ENCODE peak calls at places on chromosome 21, in five cellular contexts. P, G, Y, C and I are unnamed samples.

GRCh38 chr21:20875741-20876140 is 122.5 kb upstream of the NCAM2 start:
- DNase-seq in C (no peak), P (no peak), G (no peak), Y (no peak), I (no peak)

GRCh38 chr21:43938751-43939442 is 73.2 kb upstream of the TRAPPC10 start:
- DNase-seq in G (peak; percentile 80), Y (peak; percentile 83), P (peak; percentile 68), C (peak; percentile 59), I (peak; percentile 86)

GRCh38 chr21:18170829-18171228 is 73.8 kb upstream of the CHODL start:
- DNase-seq in Y (no peak), G (no peak), C (no peak), P (no peak), I (no peak)

GRCh38 chr21:36247316-36247715 is 72.7 kb upstream of the MORC3 start:
- DNase-seq in Y (no peak), P (no peak), G (no peak), C (peak; percentile 78), I (no peak)

GRCh38 chr21:38295997-38296764 is 39.4 kb downstream of the KCNJ15 start:
- DNase-seq in C (peak; percentile 31), Y (no peak), P (no peak), G (peak; percentile 51), I (no peak)

GRCh38 chr21:26652891-26653290 is 79.8 kb upstream of the CYYR1 start:
- DNase-seq in G (no peak), P (no peak), C (no peak), Y (no peak), I (no peak)

GRCh38 chr21:35470522-35470921 is 421.4 kb upstream of the RUNX1 start:
- DNase-seq in C (no peak), G (no peak), P (no peak), Y (no peak), I (no peak)

GRCh38 chr21:21183092-21183491 is 184.9 kb downstream of the NCAM2 start:
- DNase-seq in C (peak; percentile 17), G (no peak), Y (no peak), P (no peak), I (no peak)

GRCh38 chr21:16420086-16420724 is 690.4 kb downstream of the USP25 start:
- DNase-seq in G (peak; percentile 70), P (peak; percentile 32), C (peak; percentile 18), Y (peak; percentile 42), I (peak; percentile 76)

DNA sequence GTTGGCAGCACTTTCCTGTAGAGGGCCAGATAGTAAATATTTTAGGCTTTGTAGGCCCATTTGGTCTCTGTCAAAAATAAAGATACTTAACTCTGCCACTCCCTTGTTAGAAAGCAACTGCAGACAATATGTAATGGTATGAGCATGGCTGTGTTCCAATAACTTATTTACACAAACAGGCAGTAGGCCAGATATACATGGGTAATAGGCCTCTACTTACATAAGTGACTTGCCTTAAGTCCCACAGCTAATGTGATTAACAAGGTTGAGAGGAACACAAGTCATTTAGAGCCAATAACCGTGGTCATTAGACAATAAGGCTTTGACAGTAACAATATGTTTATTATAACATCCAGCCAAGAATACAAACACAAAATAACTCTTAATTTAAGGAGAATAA is 17.4 kb downstream of the CCT8 start:
- DNase-seq in C (peak; percentile 20), P (peak; percentile 4), G (no peak), Y (no peak), I (no peak)
- H3K27ac ChIP-seq in C (no peak overlapping the region), P (no peak overlapping the region), G (no peak overlapping the region), Y (no peak overlapping the region), I (no peak overlapping the region)

DNA sequence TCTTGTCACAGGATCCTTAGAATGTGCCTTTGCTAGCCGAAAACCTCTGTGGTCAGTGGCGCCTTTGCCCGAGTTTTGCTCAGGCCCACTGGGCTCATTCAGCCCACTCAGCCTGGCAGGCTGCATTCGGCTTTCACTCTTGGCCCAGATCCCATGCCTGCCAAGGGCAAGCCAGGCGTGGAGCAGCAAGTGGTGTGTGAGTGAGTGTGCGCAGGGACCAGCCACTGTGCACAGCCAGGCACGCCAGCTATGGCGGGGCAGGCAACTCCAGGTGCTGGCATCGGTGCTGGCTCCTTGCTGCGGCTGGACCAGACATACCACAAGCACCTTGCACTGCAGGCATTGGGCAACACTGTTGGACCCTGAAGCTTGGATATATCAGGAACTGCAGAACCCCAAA is 1145.1 kb upstream of the NCAM2 start:
- DNase-seq in G (peak; percentile 37), C (no peak), Y (no peak), P (no peak), I (no peak)
- TF ChIP-seq POLR2A in G (no peak), C (no peak), Y (no peak), P (no peak), I (no peak)

GRCh38 chr21:44938976-44939531 is 775 bp upstream of the SLX9 start:
- DNase-seq in P (no peak), Y (peak; percentile 49), C (no peak), G (no peak), I (no peak)
- H3K27ac ChIP-seq in P (peak overlapping the region; percentile 87), Y (peak overlapping the region; percentile 70), C (no peak overlapping the region), G (peak overlapping the region; percentile 43), I (no peak overlapping the region)

GRCh38 chr21:42459583-42460215 is 36.3 kb downstream of the RSPH1 start:
- DNase-seq in G (peak; percentile 35), P (no peak), C (no peak), Y (no peak), I (no peak)

GRCh38 chr21:42461185-42461520 is 34.9 kb downstream of the RSPH1 start:
- DNase-seq in Y (no peak), G (no peak), P (no peak), C (no peak), I (no peak)

GRCh38 chr21:42463861-42464515 is 32.0 kb downstream of the RSPH1 start:
- DNase-seq in Y (peak; percentile 73), G (peak; percentile 56), C (peak; percentile 68), P (peak; percentile 80), I (peak; percentile 78)

GRCh38 chr21:42460391-42461184 is 35.4 kb downstream of the RSPH1 start:
- DNase-seq in P (no peak), G (peak; percentile 40), Y (no peak), C (no peak), I (no peak)

DNA sequence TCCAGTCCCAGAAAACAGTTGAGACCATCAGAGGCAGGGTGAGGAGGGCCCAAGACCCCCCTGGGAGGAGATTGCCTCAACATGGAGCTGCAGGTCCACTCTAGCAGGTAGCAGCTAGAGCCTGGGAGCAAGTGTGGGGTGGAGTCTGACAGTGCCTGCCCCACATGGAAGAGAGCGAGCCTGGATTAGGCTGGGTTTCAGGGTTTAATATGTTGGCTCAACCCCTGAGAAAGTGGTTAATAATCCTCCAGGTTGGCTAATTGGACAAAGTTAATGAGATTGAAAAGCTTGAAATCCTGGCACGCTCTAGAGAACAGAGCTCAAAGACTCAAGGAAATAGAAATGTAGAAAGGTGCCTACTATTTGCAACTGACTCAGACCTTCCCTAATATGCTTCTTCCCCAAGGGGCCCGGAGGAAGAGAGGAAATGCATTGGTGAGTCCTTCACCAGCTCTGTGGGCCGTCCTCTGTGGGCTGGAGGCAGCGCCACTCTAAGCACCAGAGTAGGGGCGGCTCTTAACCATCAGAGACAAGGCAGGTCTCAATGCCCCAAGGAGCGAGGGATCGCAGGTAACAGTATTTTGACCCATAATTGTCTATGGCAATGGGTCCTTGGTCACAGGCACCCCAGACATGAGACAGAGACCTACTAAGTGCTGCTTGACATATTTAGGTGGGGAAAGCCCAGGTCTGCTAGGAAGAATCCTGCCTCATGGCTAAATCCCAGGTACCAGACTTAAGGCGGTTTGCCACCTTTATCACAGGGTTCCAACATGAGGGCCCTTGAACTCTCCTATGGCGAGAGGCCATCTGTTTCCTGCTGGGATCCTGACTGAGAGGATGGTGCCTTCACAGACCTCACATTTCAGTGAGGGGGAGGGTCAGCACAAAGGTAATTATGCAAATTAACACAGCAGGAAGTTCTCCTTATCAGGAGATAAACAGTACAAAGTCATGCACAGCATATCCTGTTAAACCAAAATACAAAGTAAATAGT is 33.8 kb downstream of the RSPH1 start:
- DNase-seq in Y (peak; percentile 75), C (no peak), G (peak; percentile 81), P (no peak), I (no peak)
- TF ChIP-seq POLR2A in Y (no peak), C (no peak), G (peak; percentile 13), P (no peak), I (no peak)